ENCODE peak calls at places on chromosomes 4 and X, in ten cellular contexts. One of them, this sample, is unnamed.

GRCh38 chr4:185186769-185187168 is 17.0 kb downstream of the CFAP97 start:
- DNase-seq in tibial nerve: no peak
- DNase-seq in AG04449: no peak
- DNase-seq in nephron progenitor cell: no peak
- DNase-seq in mesothelial cell of epicardium: no peak
- DNase-seq in psoas muscle: no peak
- DNase-seq in neural crest cell: no peak
- DNase-seq in foreskin fibroblast: no peak
- DNase-seq in PC-3: no peak
- DNase-seq in CD4-positive, alpha-beta T cell: no peak
- DNase-seq in this sample: no peak

GRCh38 chr4:128385683-128386304 is 98.2 kb upstream of the PGRMC2 start:
- DNase-seq in tibial nerve: no peak
- DNase-seq in AG04449: no peak
- DNase-seq in nephron progenitor cell: no peak
- DNase-seq in mesothelial cell of epicardium: no peak
- DNase-seq in psoas muscle: no peak
- DNase-seq in neural crest cell: no peak
- DNase-seq in foreskin fibroblast: peak; percentile 42
- DNase-seq in PC-3: peak; percentile 8
- DNase-seq in CD4-positive, alpha-beta T cell: no peak
- DNase-seq in this sample: no peak

GRCh38 chr4:55554453-55555030 is 7.8 kb upstream of the CLOCK start:
- DNase-seq in tibial nerve: no peak
- DNase-seq in AG04449: no peak
- DNase-seq in nephron progenitor cell: no peak
- DNase-seq in mesothelial cell of epicardium: no peak
- DNase-seq in psoas muscle: no peak
- DNase-seq in neural crest cell: no peak
- DNase-seq in foreskin fibroblast: peak; percentile 71
- DNase-seq in PC-3: peak; percentile 71
- DNase-seq in CD4-positive, alpha-beta T cell: no peak
- DNase-seq in this sample: no peak

GRCh38 chrX:18173494-18174180 is 47.0 kb downstream of the BEND2 start:
- DNase-seq in tibial nerve: no peak
- DNase-seq in AG04449: no peak
- DNase-seq in nephron progenitor cell: no peak
- DNase-seq in mesothelial cell of epicardium: no peak
- DNase-seq in psoas muscle: no peak
- DNase-seq in neural crest cell: no peak
- DNase-seq in foreskin fibroblast: no peak
- DNase-seq in PC-3: no peak
- DNase-seq in CD4-positive, alpha-beta T cell: no peak
- DNase-seq in this sample: no peak

GRCh38 chrX:29687687-29688086 is 527.7 kb upstream of the MAGEB2 start:
- DNase-seq in tibial nerve: no peak
- DNase-seq in AG04449: no peak
- DNase-seq in nephron progenitor cell: no peak
- DNase-seq in mesothelial cell of epicardium: no peak
- DNase-seq in psoas muscle: no peak
- DNase-seq in neural crest cell: no peak
- DNase-seq in foreskin fibroblast: peak; percentile 59
- DNase-seq in PC-3: peak; percentile 47
- DNase-seq in CD4-positive, alpha-beta T cell: no peak
- DNase-seq in this sample: no peak

GRCh38 chrX:17077349-17077748 is 130.9 kb downstream of the REPS2 start:
- DNase-seq in tibial nerve: no peak
- DNase-seq in AG04449: no peak
- DNase-seq in nephron progenitor cell: no peak
- DNase-seq in mesothelial cell of epicardium: no peak
- DNase-seq in psoas muscle: no peak
- DNase-seq in neural crest cell: no peak
- DNase-seq in foreskin fibroblast: peak; percentile 62
- DNase-seq in PC-3: no peak
- DNase-seq in CD4-positive, alpha-beta T cell: no peak
- DNase-seq in this sample: no peak

GRCh38 chr4:76690091-76690905 is 207.6 kb downstream of the SOWAHB start:
- DNase-seq in tibial nerve: no peak
- DNase-seq in AG04449: no peak
- DNase-seq in nephron progenitor cell: peak; percentile 18
- DNase-seq in mesothelial cell of epicardium: no peak
- DNase-seq in psoas muscle: no peak
- DNase-seq in neural crest cell: no peak
- DNase-seq in foreskin fibroblast: peak; percentile 78
- DNase-seq in PC-3: peak; percentile 36
- DNase-seq in CD4-positive, alpha-beta T cell: no peak
- DNase-seq in this sample: no peak

GRCh38 chr4:2042207-2042946 is 16.8 kb upstream of the NAT8L start:
- DNase-seq in tibial nerve: no peak
- DNase-seq in AG04449: no peak
- DNase-seq in nephron progenitor cell: peak; percentile 70
- DNase-seq in mesothelial cell of epicardium: no peak
- DNase-seq in psoas muscle: no peak
- DNase-seq in neural crest cell: no peak
- DNase-seq in foreskin fibroblast: peak; percentile 47
- DNase-seq in PC-3: no peak
- DNase-seq in CD4-positive, alpha-beta T cell: peak; percentile 38
- DNase-seq in this sample: no peak

GRCh38 chrX:101163166-101163565 is 56.4 kb upstream of the DRP2 start:
- DNase-seq in tibial nerve: no peak
- DNase-seq in AG04449: no peak
- DNase-seq in nephron progenitor cell: no peak
- DNase-seq in mesothelial cell of epicardium: no peak
- DNase-seq in psoas muscle: no peak
- DNase-seq in neural crest cell: no peak
- DNase-seq in foreskin fibroblast: no peak
- DNase-seq in PC-3: no peak
- DNase-seq in CD4-positive, alpha-beta T cell: no peak
- DNase-seq in this sample: no peak

GRCh38 chr4:40617903-40618302 is 11.8 kb downstream of the RBM47 start:
- DNase-seq in tibial nerve: no peak
- DNase-seq in AG04449: no peak
- DNase-seq in nephron progenitor cell: no peak
- DNase-seq in mesothelial cell of epicardium: no peak
- DNase-seq in psoas muscle: no peak
- DNase-seq in neural crest cell: no peak
- DNase-seq in foreskin fibroblast: no peak
- DNase-seq in PC-3: no peak
- DNase-seq in CD4-positive, alpha-beta T cell: no peak
- DNase-seq in this sample: no peak

GRCh38 chr4:37524267-37524666 is 161.9 kb downstream of the RELL1 start:
- DNase-seq in tibial nerve: no peak
- DNase-seq in AG04449: no peak
- DNase-seq in nephron progenitor cell: no peak
- DNase-seq in mesothelial cell of epicardium: no peak
- DNase-seq in psoas muscle: no peak
- DNase-seq in neural crest cell: no peak
- DNase-seq in foreskin fibroblast: no peak
- DNase-seq in PC-3: no peak
- DNase-seq in CD4-positive, alpha-beta T cell: no peak
- DNase-seq in this sample: no peak

GRCh38 chr4:151674804-151675290 is 86.0 kb downstream of the GATB start:
- DNase-seq in tibial nerve: no peak
- DNase-seq in AG04449: no peak
- DNase-seq in nephron progenitor cell: peak; percentile 65
- DNase-seq in mesothelial cell of epicardium: peak; percentile 71
- DNase-seq in psoas muscle: no peak
- DNase-seq in neural crest cell: peak; percentile 9
- DNase-seq in foreskin fibroblast: peak; percentile 70
- DNase-seq in PC-3: no peak
- DNase-seq in CD4-positive, alpha-beta T cell: no peak
- DNase-seq in this sample: no peak

GRCh38 chr4:82084747-82085146 is 289.0 kb downstream of the HNRNPD start:
- DNase-seq in tibial nerve: no peak
- DNase-seq in AG04449: no peak
- DNase-seq in nephron progenitor cell: no peak
- DNase-seq in mesothelial cell of epicardium: no peak
- DNase-seq in psoas muscle: no peak
- DNase-seq in neural crest cell: no peak
- DNase-seq in foreskin fibroblast: no peak
- DNase-seq in PC-3: no peak
- DNase-seq in CD4-positive, alpha-beta T cell: no peak
- DNase-seq in this sample: no peak

GRCh38 chr4:4780634-4781287 is 78.7 kb upstream of the MSX1 start:
- DNase-seq in tibial nerve: no peak
- DNase-seq in AG04449: peak; percentile 44
- DNase-seq in nephron progenitor cell: no peak
- DNase-seq in mesothelial cell of epicardium: no peak
- DNase-seq in psoas muscle: no peak
- DNase-seq in neural crest cell: no peak
- DNase-seq in foreskin fibroblast: peak; percentile 91
- DNase-seq in PC-3: peak; percentile 13
- DNase-seq in CD4-positive, alpha-beta T cell: no peak
- DNase-seq in this sample: no peak
- TF ChIP-seq CTCF in tibial nerve: no peak
- TF ChIP-seq CTCF in AG04449: peak; percentile 13
- TF ChIP-seq CTCF in nephron progenitor cell: no peak
- TF ChIP-seq CTCF in mesothelial cell of epicardium: no peak
- TF ChIP-seq CTCF in psoas muscle: no peak
- TF ChIP-seq CTCF in neural crest cell: no peak
- TF ChIP-seq CTCF in foreskin fibroblast: peak; percentile 25
- TF ChIP-seq CTCF in PC-3: no peak
- TF ChIP-seq CTCF in CD4-positive, alpha-beta T cell: no peak
- TF ChIP-seq CTCF in this sample: no peak

GRCh38 chr4:12724520-12724919 is 759.6 kb downstream of the RAB28 start:
- DNase-seq in tibial nerve: no peak
- DNase-seq in AG04449: no peak
- DNase-seq in nephron progenitor cell: no peak
- DNase-seq in mesothelial cell of epicardium: no peak
- DNase-seq in psoas muscle: no peak
- DNase-seq in neural crest cell: no peak
- DNase-seq in foreskin fibroblast: peak; percentile 1
- DNase-seq in PC-3: peak; percentile 24
- DNase-seq in CD4-positive, alpha-beta T cell: no peak
- DNase-seq in this sample: no peak
- TF ChIP-seq CTCF in tibial nerve: peak; percentile 39
- TF ChIP-seq CTCF in AG04449: no peak
- TF ChIP-seq CTCF in nephron progenitor cell: peak; percentile 44
- TF ChIP-seq CTCF in mesothelial cell of epicardium: peak; percentile 43
- TF ChIP-seq CTCF in psoas muscle: no peak
- TF ChIP-seq CTCF in neural crest cell: peak; percentile 71
- TF ChIP-seq CTCF in foreskin fibroblast: peak; percentile 10
- TF ChIP-seq CTCF in PC-3: peak; percentile 69
- TF ChIP-seq CTCF in CD4-positive, alpha-beta T cell: peak; percentile 41
- TF ChIP-seq CTCF in this sample: peak; percentile 78

DNA sequence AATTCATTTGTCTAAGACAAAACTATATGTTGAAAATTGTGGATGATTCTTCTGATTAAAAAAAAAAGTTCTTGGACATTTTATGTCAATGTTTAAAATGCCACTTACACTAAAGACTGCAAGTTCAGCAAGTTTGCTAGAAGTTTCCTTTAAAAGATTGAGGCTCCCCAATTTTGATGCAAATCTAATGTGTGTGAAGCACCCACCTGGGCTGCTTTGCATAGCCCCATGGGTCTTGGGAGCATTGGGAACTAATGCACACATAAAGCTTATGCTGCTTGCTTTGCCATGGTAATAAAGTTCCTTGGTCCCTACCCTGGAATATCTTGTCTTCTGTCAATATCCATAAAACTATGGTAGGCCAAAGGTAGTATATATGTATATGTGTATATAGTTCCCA is 725.9 kb upstream of the GRID2 start:
- DNase-seq in tibial nerve: no peak
- DNase-seq in AG04449: no peak
- DNase-seq in nephron progenitor cell: no peak
- DNase-seq in mesothelial cell of epicardium: no peak
- DNase-seq in psoas muscle: no peak
- DNase-seq in neural crest cell: no peak
- DNase-seq in foreskin fibroblast: no peak
- DNase-seq in PC-3: no peak
- DNase-seq in CD4-positive, alpha-beta T cell: no peak
- DNase-seq in this sample: no peak
- TF ChIP-seq CTCF in tibial nerve: no peak
- TF ChIP-seq CTCF in AG04449: no peak
- TF ChIP-seq CTCF in nephron progenitor cell: no peak
- TF ChIP-seq CTCF in mesothelial cell of epicardium: no peak
- TF ChIP-seq CTCF in psoas muscle: no peak
- TF ChIP-seq CTCF in neural crest cell: no peak
- TF ChIP-seq CTCF in foreskin fibroblast: no peak
- TF ChIP-seq CTCF in PC-3: no peak
- TF ChIP-seq CTCF in CD4-positive, alpha-beta T cell: no peak
- TF ChIP-seq CTCF in this sample: no peak

DNA sequence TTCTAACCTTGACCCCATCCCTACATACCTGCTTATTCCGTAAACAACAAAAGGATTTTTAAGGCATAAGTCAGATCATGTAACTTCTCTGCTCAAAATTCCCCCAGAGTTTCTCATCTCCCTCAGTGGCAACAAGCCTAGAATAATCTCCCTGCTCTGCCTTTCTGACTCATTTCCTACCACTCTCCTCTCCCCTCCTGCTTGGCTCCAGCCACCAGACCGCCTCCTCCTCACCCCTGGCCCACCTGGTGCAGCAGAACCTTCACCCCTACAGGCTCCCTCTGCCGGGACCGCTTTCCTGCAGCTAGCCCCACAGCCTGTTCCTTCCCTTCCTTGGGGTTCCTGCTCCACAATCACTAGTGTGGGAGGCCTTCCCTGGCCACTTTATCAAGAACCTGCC is 32.1 kb downstream of the TSPAN5 start:
- DNase-seq in tibial nerve: no peak
- DNase-seq in AG04449: peak; percentile 51
- DNase-seq in nephron progenitor cell: no peak
- DNase-seq in mesothelial cell of epicardium: no peak
- DNase-seq in psoas muscle: no peak
- DNase-seq in neural crest cell: no peak
- DNase-seq in foreskin fibroblast: peak; percentile 90
- DNase-seq in PC-3: peak; percentile 89
- DNase-seq in CD4-positive, alpha-beta T cell: no peak
- DNase-seq in this sample: no peak
- TF ChIP-seq CTCF in tibial nerve: no peak
- TF ChIP-seq CTCF in AG04449: no peak
- TF ChIP-seq CTCF in nephron progenitor cell: no peak
- TF ChIP-seq CTCF in mesothelial cell of epicardium: no peak
- TF ChIP-seq CTCF in psoas muscle: no peak
- TF ChIP-seq CTCF in neural crest cell: no peak
- TF ChIP-seq CTCF in foreskin fibroblast: no peak
- TF ChIP-seq CTCF in PC-3: peak; percentile 41
- TF ChIP-seq CTCF in CD4-positive, alpha-beta T cell: no peak
- TF ChIP-seq CTCF in this sample: no peak

This sample was measured in type B pancreatic cell.